ENCODE peak calls at places on chromosomes 7 and 10, in six cellular contexts. V is psoas muscle, W is colonic mucosa, A is mesenchymal stem cell, P is pancreas, K is A549. X is an unnamed sample.

GRCh38 chr10:101062231-101063161 is 707 bp downstream of the KAZALD1 start:
- DNase-seq in A (peak), P (peak), V (peak), W (peak), K (peak), X (peak)

GRCh38 chr7:139777948-139778841 is at the start of gene HIPK2:
- DNase-seq in A (peak), W (peak), P (peak), V (peak), K (peak), X (peak)

GRCh38 chr7:91551377-91552175 is 287.3 kb downstream of the FZD1 start:
- DNase-seq in V (no peak), P (no peak), A (no peak), W (no peak), K (no peak), X (no peak)

GRCh38 chr7:73671317-73671651 is 3.7 kb downstream of the VPS37D start:
- DNase-seq in A (no peak), W (no peak), P (no peak), V (no peak), K (no peak), X (no peak)

GRCh38 chr7:140899883-140900282 is 24.8 kb downstream of the BRAF start:
- DNase-seq in P (no peak), A (no peak), K (no peak), V (no peak), W (no peak), X (no peak)

GRCh38 chr10:6406220-6407033 is 173.6 kb downstream of the PRKCQ start:
- DNase-seq in V (no peak), P (no peak), A (peak), K (peak), W (no peak), X (no peak)

GRCh38 chr10:87767253-87767652 is 50.8 kb downstream of the ATAD1 start:
- DNase-seq in P (no peak), K (no peak), W (no peak), V (no peak), A (no peak), X (no peak)

GRCh38 chr7:76225379-76225778 is 23.7 kb downstream of the SRRM3 start:
- DNase-seq in K (no peak), A (peak), W (no peak), P (no peak), V (peak), X (no peak)

GRCh38 chr10:69360485-69361302 is 56.0 kb downstream of the TACR2 start:
- DNase-seq in P (peak), W (peak), V (peak), K (peak), A (peak), X (peak)

GRCh38 chr7:42666994-42667393 is 244.9 kb downstream of the C7orf25 start:
- DNase-seq in W (no peak), P (no peak), K (no peak), A (no peak), V (no peak), X (no peak)

GRCh38 chr7:12581897-12582296 is 11.4 kb downstream of the SCIN start:
- DNase-seq in K (no peak), W (no peak), V (no peak), P (no peak), A (no peak), X (no peak)

GRCh38 chr7:128022631-128023532 is 8.4 kb downstream of the LRRC4 start:
- DNase-seq in K (no peak), P (no peak), A (peak), W (no peak), V (no peak), X (no peak)

GRCh38 chr7:44581426-44581906 is 565 bp downstream of the TMED4 start:
- DNase-seq in A (no peak), V (no peak), K (no peak), W (peak), P (peak), X (peak)

GRCh38 chr7:32347244-32347828 is 142.8 kb downstream of the LSM5 start:
- DNase-seq in K (peak), A (peak), V (no peak), P (no peak), W (peak), X (no peak)

GRCh38 chr10:13987472-13987871 is 343.3 kb downstream of the FRMD4A start:
- DNase-seq in K (no peak), A (peak), W (no peak), P (no peak), V (no peak), X (no peak)

GRCh38 chr7:67950321-67951083 is 953.9 kb downstream of the TYW1 start:
- DNase-seq in A (no peak), P (no peak), K (no peak), V (no peak), W (no peak), X (no peak)

GRCh38 chr10:60735244-60735643 is 43.0 kb upstream of the CDK1 start:
- DNase-seq in V (no peak), K (no peak), W (peak), A (no peak), P (no peak), X (peak)

GRCh38 chr7:143003393-143004051 is 23.4 kb downstream of the OR9A2 start:
- DNase-seq in A (peak), W (no peak), K (peak), V (no peak), P (no peak), X (no peak)

GRCh38 chr10:112242769-112243168 is 40.4 kb upstream of the TECTB start:
- DNase-seq in K (no peak), P (no peak), W (no peak), A (no peak), V (no peak), X (no peak)

GRCh38 chr7:31948041-31948440 is 122.2 kb downstream of the PDE1C start:
- DNase-seq in P (no peak), W (no peak), A (peak), K (peak), V (no peak), X (no peak)

GRCh38 chr7:5532520-5533335 is 109.1 kb upstream of the TNRC18 start:
- DNase-seq in P (peak), V (no peak), A (no peak), K (no peak), W (peak), X (peak)

GRCh38 chr7:28419717-28420116 is 7.4 kb downstream of the CREB5 start:
- DNase-seq in A (peak), W (no peak), V (no peak), P (no peak), K (no peak), X (no peak)

GRCh38 chr10:86292462-86293322 is 73.9 kb downstream of the GRID1 start:
- DNase-seq in W (peak), V (no peak), K (no peak), P (no peak), A (no peak), X (no peak)

GRCh38 chr10:6035926-6036575 is 26.1 kb downstream of the IL2RA start:
- DNase-seq in A (no peak), K (no peak), W (peak), P (no peak), V (no peak), X (no peak)

GRCh38 chr10:16242859-16243613 is 193.8 kb upstream of the PTER start:
- DNase-seq in V (no peak), P (no peak), W (no peak), A (no peak), K (no peak), X (no peak)

DNA sequence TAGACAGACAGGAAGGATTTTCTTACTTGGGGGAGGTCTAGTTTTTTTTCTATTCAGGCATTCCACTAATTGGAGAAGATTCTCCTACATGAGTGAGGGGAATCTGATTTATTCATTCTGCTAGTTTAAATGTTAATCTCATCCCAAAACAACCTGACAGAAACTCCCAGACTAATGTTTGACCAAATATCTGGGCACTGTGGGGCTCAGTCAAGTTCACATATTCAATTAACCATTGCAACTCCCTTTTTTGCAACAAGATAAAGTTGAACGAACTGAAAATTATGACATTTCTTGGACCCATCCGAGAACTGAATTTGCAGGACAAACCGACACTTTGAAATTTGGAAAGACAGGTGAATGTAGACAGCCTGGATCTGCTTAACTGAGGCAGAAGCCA is 194.4 kb upstream of the PTER start:
- DNase-seq in W (no peak), K (no peak), P (no peak), V (no peak), A (no peak), X (no peak)
- H3K27ac ChIP-seq in W (no peak), K (no peak), P (no peak), V (no peak), A (no peak), X (no peak)

GRCh38 chr10:122143238-122143841 is 127.8 kb upstream of the BTBD16 start:
- DNase-seq in K (no peak), W (no peak), P (no peak), V (no peak), A (no peak), X (no peak)
- H3K27ac ChIP-seq in K (peak), W (no peak), P (no peak), V (peak), A (no peak), X (peak)

GRCh38 chr10:77555591-77556212 is 81.9 kb downstream of the KCNMA1 start:
- DNase-seq in K (no peak), V (no peak), A (peak), W (no peak), P (no peak), X (no peak)
- H3K27ac ChIP-seq in K (peak), V (peak), A (no peak), W (peak), P (no peak), X (peak)

GRCh38 chr10:47258921-47259320 is 41.1 kb upstream of the GDF10 start:
- DNase-seq in P (no peak), V (no peak), A (no peak), W (no peak), K (no peak), X (peak)

GRCh38 chr10:47261121-47261520 is 38.9 kb upstream of the GDF10 start:
- DNase-seq in P (no peak), A (no peak), V (no peak), W (no peak), K (no peak), X (peak)

GRCh38 chr10:47257396-47258120 is 42.4 kb upstream of the GDF10 start:
- DNase-seq in K (no peak), W (no peak), A (peak), V (no peak), P (no peak), X (no peak)

GRCh38 chr10:47260505-47261111 is 39.4 kb upstream of the GDF10 start:
- DNase-seq in A (no peak), P (no peak), K (no peak), W (no peak), V (no peak), X (peak)

GRCh38 chr10:47259521-47259920 is 40.5 kb upstream of the GDF10 start:
- DNase-seq in K (no peak), W (no peak), A (no peak), V (no peak), P (no peak), X (peak)
- H3K27ac ChIP-seq in K (no peak), W (no peak), A (no peak), V (no peak), P (no peak), X (no peak)